ENCODE peak calls at places on chromosomes 2 and 18, in four cellular contexts. A is kidney epithelial cell, Z is chondrocyte, T is fibroblast of mammary gland. G is an unnamed sample.
A peak's percentile ranks its signal among the peaks of the same experiment; 100 is the strongest.

GRCh38 chr2:207133862-207134519 is 31.8 kb downstream of the KLF7 start:
- DNase-seq in A (peak; percentile 92), Z (no peak), T (peak; percentile 99), G (peak; percentile 99)

GRCh38 chr18:41464278-41464677 is 490.8 kb upstream of the PIK3C3 start:
- DNase-seq in A (no peak), Z (no peak), T (no peak), G (no peak)

GRCh38 chr2:119011162-119011909 is 69.3 kb downstream of the MARCO start:
- DNase-seq in A (no peak), Z (no peak), T (peak; percentile 30), G (peak; percentile 29)

GRCh38 chr2:47485177-47485576 is 82.2 kb downstream of the MSH2 start:
- DNase-seq in A (no peak), Z (no peak), T (no peak), G (no peak)

GRCh38 chr2:205748660-205749059 is 66.4 kb downstream of the NRP2 start:
- DNase-seq in A (peak; percentile 69), Z (no peak), T (peak; percentile 68), G (no peak)

GRCh38 chr2:190722061-190722759 is 73.3 kb downstream of the NAB1 start:
- DNase-seq in A (no peak), Z (no peak), T (no peak), G (peak; percentile 54)

GRCh38 chr2:36650031-36650430 is 46.5 kb upstream of the VIT start:
- DNase-seq in A (peak; percentile 47), Z (no peak), T (peak; percentile 90), G (peak; percentile 85)

GRCh38 chr18:74116628-74117554 is 30.7 kb downstream of the FBXO15 start:
- DNase-seq in A (no peak), Z (no peak), T (peak; percentile 68), G (peak; percentile 69)

GRCh38 chr2:66070717-66071602 is 364.0 kb upstream of the MEIS1 start:
- DNase-seq in A (no peak), Z (no peak), T (no peak), G (no peak)

GRCh38 chr18:58990720-58991119 is 126.0 kb downstream of the ZNF532 start:
- DNase-seq in A (no peak), Z (no peak), T (no peak), G (no peak)

GRCh38 chr2:65991332-65991731 is 443.6 kb upstream of the MEIS1 start:
- DNase-seq in A (no peak), Z (no peak), T (no peak), G (no peak)

GRCh38 chr2:3421053-3421452 is 41.6 kb downstream of the TRAPPC12 start:
- DNase-seq in A (no peak), Z (no peak), T (peak; percentile 13), G (no peak)

GRCh38 chr2:42100696-42101585 is 53.1 kb downstream of the PKDCC start:
- DNase-seq in A (no peak), Z (peak; percentile 90), T (peak; percentile 32), G (peak; percentile 88)

GRCh38 chr2:170396799-170397459 is 219.0 kb downstream of the MYO3B start:
- DNase-seq in A (no peak), Z (no peak), T (peak; percentile 42), G (peak; percentile 6)

GRCh38 chr18:27704721-27705361 is 472.1 kb downstream of the CDH2 start:
- DNase-seq in A (no peak), Z (no peak), T (no peak), G (no peak)

GRCh38 chr2:5696351-5696740 is 4.2 kb downstream of the SOX11 start:
- DNase-seq in A (no peak), Z (no peak), T (no peak), G (no peak)

GRCh38 chr2:109438773-109439191 is 175.0 kb downstream of the SEPTIN10 start:
- DNase-seq in A (no peak), Z (no peak), T (peak; percentile 84), G (peak; percentile 81)

GRCh38 chr2:90207454-90208058 is 1516.1 kb downstream of the RPIA start:
- DNase-seq in A (no peak), Z (no peak), T (peak; percentile 19), G (peak; percentile 0)

GRCh38 chr2:134773372-134774073 is 54.7 kb upstream of the TMEM163 start:
- DNase-seq in A (no peak), Z (no peak), T (no peak), G (peak; percentile 33)
- TF ChIP-seq CTCF in A (no peak), Z (no peak), T (no peak), G (no peak)

DNA sequence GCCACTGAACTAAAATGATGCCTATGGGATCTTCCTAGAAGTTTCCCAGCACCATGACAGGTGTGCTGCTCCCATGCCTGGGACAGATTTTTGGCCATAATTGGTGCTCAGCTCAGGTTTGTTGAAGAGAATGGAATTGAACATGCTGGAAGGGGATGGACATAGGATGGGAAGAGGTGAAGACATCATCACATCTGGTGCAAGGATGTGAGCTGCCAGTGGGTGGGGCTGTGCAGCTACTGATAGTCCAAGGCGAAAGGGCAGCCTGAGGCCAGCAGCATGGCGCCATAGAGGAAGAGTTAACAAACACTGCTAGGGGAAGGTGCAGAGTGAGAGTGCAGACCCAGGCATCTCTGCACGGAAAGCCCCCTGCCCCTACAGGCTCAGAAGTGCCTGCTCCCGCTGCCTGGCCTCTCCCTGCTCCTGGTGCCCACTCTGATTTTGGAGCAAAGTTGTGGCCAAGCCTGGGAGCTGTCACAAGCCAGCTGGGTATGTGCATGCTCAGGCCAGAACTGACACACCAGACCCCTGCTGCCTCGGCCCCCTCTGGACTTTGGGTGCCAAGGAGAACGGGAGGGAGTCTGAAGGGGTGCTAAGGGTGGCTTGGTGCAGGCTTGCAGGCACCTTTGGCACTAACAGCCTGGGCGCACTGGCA is 178.6 kb downstream of the ZBTB7C start:
- DNase-seq in A (no peak), Z (no peak), T (peak; percentile 65), G (peak; percentile 56)
- TF ChIP-seq CTCF in A (peak; percentile 81), Z (peak; percentile 81), T (peak; percentile 72), G (peak; percentile 66)

DNA sequence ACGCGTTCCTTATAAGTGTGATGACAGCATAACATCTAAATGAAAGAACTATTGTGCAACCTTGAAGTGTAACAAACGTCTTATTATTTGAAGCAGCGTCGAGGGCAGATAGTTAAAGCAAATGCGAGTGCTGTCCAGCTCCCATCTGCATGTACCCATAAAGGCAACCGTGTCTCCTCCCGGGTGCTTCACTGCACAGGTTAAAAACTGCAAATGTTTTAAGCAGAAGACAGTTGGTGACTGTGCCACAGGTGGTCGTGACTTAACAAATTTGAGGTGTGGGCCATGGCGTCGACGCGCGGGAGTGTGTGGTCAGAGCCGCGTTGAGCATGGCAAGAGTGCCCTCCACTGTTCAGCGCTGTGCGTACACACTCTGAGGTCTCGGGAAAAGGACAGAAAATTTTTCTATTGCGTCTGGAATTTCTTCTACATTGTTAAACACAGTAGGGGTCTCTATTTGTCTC is 6.4 kb downstream of the SALL3 start:
- DNase-seq in A (no peak), Z (no peak), T (peak; percentile 6), G (peak; percentile 27)
- TF ChIP-seq CTCF in A (peak; percentile 59), Z (peak; percentile 76), T (peak; percentile 40), G (peak; percentile 41)

DNA sequence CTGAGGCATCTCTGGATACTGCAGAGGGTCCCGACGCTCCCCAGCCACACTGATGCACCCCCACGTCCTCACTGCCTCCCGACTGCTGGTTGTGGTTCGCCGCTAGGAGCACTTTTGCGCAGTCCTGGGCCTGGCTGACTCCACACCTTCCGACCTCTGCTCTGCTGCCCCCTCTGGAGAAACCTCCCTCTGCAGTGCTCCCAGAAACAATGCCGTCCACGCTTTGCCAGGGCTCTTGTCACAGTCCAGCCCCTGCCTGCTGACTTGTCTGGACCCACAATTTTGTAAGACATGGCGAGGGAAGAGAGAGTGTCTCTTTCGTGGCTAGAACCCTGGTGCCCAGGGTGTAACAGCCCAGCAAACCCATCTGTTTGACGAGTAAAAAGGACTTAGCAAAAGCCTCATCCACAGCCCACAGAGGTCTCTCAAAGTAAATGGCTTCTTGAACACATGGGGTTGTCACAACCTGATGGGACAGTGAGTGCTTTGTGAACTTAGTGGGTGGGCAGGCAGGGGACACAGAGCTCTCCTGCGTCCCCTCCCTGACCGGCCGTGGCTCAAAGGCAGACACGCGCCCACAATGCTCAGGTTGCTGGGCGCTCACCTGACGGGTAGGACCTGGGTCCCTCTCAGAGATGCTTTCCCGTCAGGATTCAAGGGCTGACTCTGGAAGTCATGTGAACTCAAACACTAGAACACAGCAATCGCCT is 4.0 kb downstream of the COPS9 start:
- DNase-seq in A (no peak), Z (peak; percentile 61), T (no peak), G (no peak)
- TF ChIP-seq CTCF in A (peak; percentile 23), Z (peak; percentile 24), T (peak; percentile 19), G (no peak)

GRCh38 chr2:127640082-127641072 is 5.6 kb upstream of the GPR17 start:
- DNase-seq in A (no peak), Z (no peak), T (no peak), G (no peak)
- TF ChIP-seq CTCF in A (peak; percentile 25), Z (peak; percentile 64), T (peak; percentile 22), G (peak; percentile 39)

GRCh38 chr2:155368934-155369333 is 670.4 kb downstream of the KCNJ3 start:
- DNase-seq in A (no peak), Z (no peak), T (peak; percentile 6), G (peak; percentile 15)
- TF ChIP-seq CTCF in A (no peak), Z (peak; percentile 81), T (peak; percentile 16), G (no peak)

GRCh38 chr18:50707841-50708240 is 112.0 kb downstream of the MRO start:
- DNase-seq in A (no peak), Z (no peak), T (peak; percentile 24), G (peak; percentile 23)
- TF ChIP-seq CTCF in A (no peak), Z (no peak), T (no peak), G (no peak)

GRCh38 chr2:13057671-13058070 is 340.9 kb downstream of the TRIB2 start:
- DNase-seq in A (no peak), Z (no peak), T (no peak), G (no peak)

GRCh38 chr2:13052547-13052946 is 335.8 kb downstream of the TRIB2 start:
- DNase-seq in A (no peak), Z (no peak), T (no peak), G (no peak)

GRCh38 chr2:13050764-13051163 is 334.0 kb downstream of the TRIB2 start:
- DNase-seq in A (no peak), Z (no peak), T (peak; percentile 6), G (peak; percentile 68)

DNA sequence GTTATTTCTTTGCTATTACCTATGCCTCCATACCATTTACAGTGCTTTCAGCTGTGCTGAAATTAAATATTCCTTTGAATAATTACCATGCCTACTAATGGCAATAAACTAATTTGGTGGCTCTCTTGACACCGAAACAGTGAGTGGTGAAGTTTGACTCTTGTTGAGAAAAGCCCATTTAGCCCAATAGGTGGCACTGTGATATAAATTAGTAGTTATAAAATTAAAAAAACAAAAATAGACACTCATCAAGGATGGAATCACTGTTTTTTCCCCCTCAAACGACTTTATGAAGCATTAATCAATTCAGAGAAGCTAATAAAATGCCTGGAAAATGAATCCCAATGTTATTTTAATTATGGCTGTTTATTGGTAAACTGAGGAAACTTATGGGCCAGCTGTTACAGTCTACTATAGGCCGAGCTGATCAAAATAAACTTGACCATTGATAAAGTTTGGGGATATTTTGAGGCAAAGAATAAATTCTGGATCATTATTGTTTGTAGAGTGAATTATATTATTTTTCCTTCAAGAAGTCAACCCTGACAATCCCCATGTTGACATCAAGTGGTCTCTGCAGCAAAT is 339.6 kb downstream of the TRIB2 start:
- DNase-seq in A (no peak), Z (no peak), T (peak; percentile 30), G (peak; percentile 44)
- TF ChIP-seq CTCF in A (peak; percentile 27), Z (peak; percentile 85), T (peak; percentile 59), G (peak; percentile 53)